ENCODE peak calls at places on chromosome 19, in four cellular contexts. One of them, this sample, is unnamed.

GRCh38 chr19:54905411-54905810 is 537 bp upstream of the NCR1 start:
- DNase-seq in thoracic aorta: no peak
- DNase-seq in tibial nerve: no peak
- DNase-seq in dorsolateral prefrontal cortex: no peak
- DNase-seq in this sample: no peak

GRCh38 chr19:15469513-15470297 is 5.4 kb upstream of the RASAL3 start:
- DNase-seq in thoracic aorta: no peak
- DNase-seq in tibial nerve: no peak
- DNase-seq in dorsolateral prefrontal cortex: no peak
- DNase-seq in this sample: no peak

GRCh38 chr19:51740356-51740755 is 11.3 kb downstream of the FPR1 start:
- DNase-seq in thoracic aorta: no peak
- DNase-seq in tibial nerve: no peak
- DNase-seq in dorsolateral prefrontal cortex: no peak
- DNase-seq in this sample: no peak

GRCh38 chr19:6717036-6717435 is 3.4 kb downstream of the C3 start:
- DNase-seq in thoracic aorta: no peak
- DNase-seq in tibial nerve: no peak
- DNase-seq in dorsolateral prefrontal cortex: no peak
- DNase-seq in this sample: no peak

GRCh38 chr19:48881741-48882657 is 9.8 kb downstream of the PPP1R15A start:
- DNase-seq in thoracic aorta: no peak
- DNase-seq in tibial nerve: no peak
- DNase-seq in dorsolateral prefrontal cortex: no peak
- DNase-seq in this sample: no peak

GRCh38 chr19:19444694-19445155 is 39.2 kb downstream of the GATAD2A start:
- DNase-seq in thoracic aorta: no peak
- DNase-seq in tibial nerve: no peak
- DNase-seq in dorsolateral prefrontal cortex: no peak
- DNase-seq in this sample: no peak

GRCh38 chr19:22945560-22945959 is 57.4 kb downstream of the ZNF728 start:
- DNase-seq in thoracic aorta: no peak
- DNase-seq in tibial nerve: no peak
- DNase-seq in dorsolateral prefrontal cortex: no peak
- DNase-seq in this sample: no peak

GRCh38 chr19:8320564-8321066 is 560 bp downstream of the NDUFA7 start:
- DNase-seq in thoracic aorta: no peak
- DNase-seq in tibial nerve: no peak
- DNase-seq in dorsolateral prefrontal cortex: no peak
- DNase-seq in this sample: no peak

DNA sequence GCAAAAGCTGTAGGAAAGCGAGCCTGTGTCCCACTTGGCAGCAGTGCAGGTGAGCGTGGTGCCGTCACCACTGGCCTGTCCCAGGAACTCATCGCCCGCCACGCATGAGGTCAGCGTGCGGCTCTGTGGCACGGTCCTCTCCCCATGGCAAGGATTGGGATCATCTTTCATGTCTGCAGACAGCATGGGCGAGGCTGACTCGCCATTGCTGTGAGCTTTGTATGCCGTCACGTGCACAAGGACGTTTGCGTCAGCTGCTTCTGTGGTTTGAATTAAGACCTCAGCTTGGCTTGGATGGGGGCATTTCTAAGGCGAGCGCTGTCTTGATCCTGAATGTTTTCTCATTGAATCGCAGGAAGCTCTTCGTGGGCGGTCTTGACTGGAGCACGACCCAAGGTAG is 9.8 kb downstream of the DAZAP1 start:
- DNase-seq in thoracic aorta: no peak
- DNase-seq in tibial nerve: no peak
- DNase-seq in dorsolateral prefrontal cortex: no peak
- DNase-seq in this sample: no peak
- H3K27ac ChIP-seq in thoracic aorta: peak overlapping the region; percentile 77
- H3K27ac ChIP-seq in tibial nerve: peak overlapping the region; percentile 87
- H3K27ac ChIP-seq in dorsolateral prefrontal cortex: peak overlapping the region; percentile 87
- H3K27ac ChIP-seq in this sample: peak overlapping the region; percentile 87

DNA sequence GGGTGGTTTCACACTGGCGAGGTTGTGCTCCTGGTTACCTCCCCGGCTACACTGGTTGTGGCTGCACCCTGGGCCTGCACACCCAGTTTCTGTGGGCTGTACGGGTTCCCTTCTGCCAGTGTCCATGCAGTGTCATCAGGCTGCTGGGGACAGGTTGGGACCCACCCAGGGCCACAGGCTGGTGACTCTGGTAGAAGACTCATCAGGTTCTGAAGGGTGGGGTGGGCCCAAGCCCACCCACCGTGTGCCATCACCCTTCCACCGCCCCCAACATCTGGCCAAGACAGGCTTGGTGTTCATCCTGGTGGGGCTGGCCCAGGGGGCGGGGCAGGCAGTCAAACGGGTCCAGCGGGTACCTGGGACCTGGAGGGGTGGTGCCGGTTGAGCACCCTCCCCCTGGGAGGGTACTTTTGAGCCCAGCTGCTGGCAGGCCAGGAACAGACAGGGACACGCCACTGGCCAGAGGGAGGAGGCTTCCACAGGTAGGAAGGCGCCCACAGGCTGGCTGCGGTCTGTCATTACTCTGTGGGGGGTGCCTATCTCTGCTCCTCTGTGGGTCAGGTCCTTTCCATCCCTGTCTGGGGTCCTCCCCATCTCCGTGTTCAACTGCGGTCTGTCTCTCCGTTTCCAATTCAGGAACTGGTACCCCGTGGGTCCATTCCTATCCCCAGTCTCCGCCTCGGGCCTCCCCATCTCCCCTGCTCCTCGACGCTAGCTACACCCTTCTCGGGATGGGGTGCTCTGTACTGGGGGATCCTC is at the start of gene RNF225:
- DNase-seq in thoracic aorta: no peak
- DNase-seq in tibial nerve: no peak
- DNase-seq in dorsolateral prefrontal cortex: no peak
- DNase-seq in this sample: peak; percentile 53
- H3K27ac ChIP-seq in thoracic aorta: no peak within 1 kb of the TSS
- H3K27ac ChIP-seq in tibial nerve: no peak within 1 kb of the TSS
- H3K27ac ChIP-seq in dorsolateral prefrontal cortex: no peak within 1 kb of the TSS
- H3K27ac ChIP-seq in this sample: peak within 1 kb of the TSS; percentile 86

DNA sequence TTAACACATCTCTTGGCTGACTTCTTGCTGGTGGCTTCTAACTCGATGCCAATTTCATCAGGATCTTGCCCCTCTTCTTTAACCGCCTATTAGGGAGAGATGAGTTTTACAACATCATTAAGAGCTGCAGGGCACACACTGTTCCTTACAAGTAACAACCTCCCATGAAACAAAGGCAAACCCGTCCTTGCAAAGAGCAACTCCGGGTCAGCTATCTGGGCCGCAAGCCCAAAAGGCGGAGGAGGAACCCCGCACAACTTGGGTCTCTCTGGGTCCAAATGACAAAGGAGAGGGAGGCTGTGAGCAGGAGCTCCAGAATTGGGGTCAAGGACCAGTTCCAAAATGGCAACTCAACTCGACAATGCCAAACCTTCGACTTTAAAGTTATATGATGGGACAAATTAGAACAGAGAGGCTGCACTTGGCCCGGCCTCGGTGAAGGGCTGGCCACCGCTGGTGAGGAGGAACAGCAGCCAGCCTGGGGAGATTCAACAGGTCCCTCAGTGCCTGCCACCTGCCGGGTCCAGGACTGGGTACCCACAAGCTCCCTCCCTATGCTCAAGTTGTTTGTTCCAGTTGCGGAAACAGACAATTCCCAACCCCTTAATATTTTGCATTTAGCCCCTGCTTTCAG is 1.1 kb downstream of the SAFB2 start:
- DNase-seq in thoracic aorta: no peak
- DNase-seq in tibial nerve: peak; percentile 14
- DNase-seq in dorsolateral prefrontal cortex: peak; percentile 7
- DNase-seq in this sample: no peak
- H3K27ac ChIP-seq in thoracic aorta: peak overlapping the region; percentile 86
- H3K27ac ChIP-seq in tibial nerve: peak overlapping the region; percentile 92
- H3K27ac ChIP-seq in dorsolateral prefrontal cortex: peak overlapping the region; percentile 97
- H3K27ac ChIP-seq in this sample: no peak overlapping the region

GRCh38 chr19:2242092-2242537 is 5.5 kb downstream of the SF3A2 start:
- DNase-seq in thoracic aorta: no peak
- DNase-seq in tibial nerve: no peak
- DNase-seq in dorsolateral prefrontal cortex: no peak
- DNase-seq in this sample: no peak

GRCh38 chr19:2239173-2239572 is 2.5 kb downstream of the SF3A2 start:
- DNase-seq in thoracic aorta: no peak
- DNase-seq in tibial nerve: no peak
- DNase-seq in dorsolateral prefrontal cortex: no peak
- DNase-seq in this sample: no peak

GRCh38 chr19:2237869-2238153 is 1.2 kb downstream of the SF3A2 start:
- DNase-seq in thoracic aorta: no peak
- DNase-seq in tibial nerve: no peak
- DNase-seq in dorsolateral prefrontal cortex: no peak
- DNase-seq in this sample: no peak

GRCh38 chr19:2240881-2241760 is 4.5 kb downstream of the SF3A2 start:
- DNase-seq in thoracic aorta: no peak
- DNase-seq in tibial nerve: no peak
- DNase-seq in dorsolateral prefrontal cortex: no peak
- DNase-seq in this sample: no peak

GRCh38 chr19:2239771-2240770 is 3.4 kb downstream of the SF3A2 start:
- DNase-seq in thoracic aorta: no peak
- DNase-seq in tibial nerve: no peak
- DNase-seq in dorsolateral prefrontal cortex: no peak
- DNase-seq in this sample: no peak
- H3K27ac ChIP-seq in thoracic aorta: peak overlapping the region; percentile 82
- H3K27ac ChIP-seq in tibial nerve: peak overlapping the region; percentile 12
- H3K27ac ChIP-seq in dorsolateral prefrontal cortex: peak overlapping the region; percentile 79
- H3K27ac ChIP-seq in this sample: no peak overlapping the region

GRCh38 chr19:4647676-4648644 is 8.6 kb downstream of the TNFAIP8L1 start:
- DNase-seq in thoracic aorta: no peak
- DNase-seq in tibial nerve: peak; percentile 41
- DNase-seq in dorsolateral prefrontal cortex: peak; percentile 52
- DNase-seq in this sample: no peak

GRCh38 chr19:4649392-4650094 is 10.2 kb downstream of the TNFAIP8L1 start:
- DNase-seq in thoracic aorta: no peak
- DNase-seq in tibial nerve: no peak
- DNase-seq in dorsolateral prefrontal cortex: no peak
- DNase-seq in this sample: no peak

GRCh38 chr19:4653793-4654436 is 14.6 kb downstream of the TNFAIP8L1 start:
- DNase-seq in thoracic aorta: no peak
- DNase-seq in tibial nerve: no peak
- DNase-seq in dorsolateral prefrontal cortex: no peak
- DNase-seq in this sample: no peak

GRCh38 chr19:4652075-4652474 is 12.8 kb downstream of the TNFAIP8L1 start:
- DNase-seq in thoracic aorta: no peak
- DNase-seq in tibial nerve: no peak
- DNase-seq in dorsolateral prefrontal cortex: no peak
- DNase-seq in this sample: no peak

GRCh38 chr19:4650159-4650558 is 10.8 kb downstream of the TNFAIP8L1 start:
- DNase-seq in thoracic aorta: no peak
- DNase-seq in tibial nerve: no peak
- DNase-seq in dorsolateral prefrontal cortex: no peak
- DNase-seq in this sample: no peak
- H3K27ac ChIP-seq in thoracic aorta: no peak overlapping the region
- H3K27ac ChIP-seq in tibial nerve: peak overlapping the region; percentile 25
- H3K27ac ChIP-seq in dorsolateral prefrontal cortex: no peak overlapping the region
- H3K27ac ChIP-seq in this sample: no peak overlapping the region